ENCODE peak calls at places on chromosomes 5 and 9, in seven cellular contexts. One of them, this sample, is unnamed.

GRCh38 chr9:77882294-77882693 is 149.3 kb downstream of the GNAQ start:
- DNase-seq in ovary: no peak
- DNase-seq in adrenal gland: no peak
- DNase-seq in gastrocnemius medialis: no peak
- DNase-seq in H1: no peak
- DNase-seq in A549: no peak
- DNase-seq in GM12891: no peak
- DNase-seq in this sample: no peak

GRCh38 chr5:181149355-181149754 is 2.0 kb downstream of the OR2V2 start:
- DNase-seq in adrenal gland: no peak
- DNase-seq in ovary: no peak
- DNase-seq in GM12891: no peak
- DNase-seq in H1: no peak
- DNase-seq in A549: no peak
- DNase-seq in gastrocnemius medialis: no peak
- DNase-seq in this sample: no peak

GRCh38 chr9:33690156-33690908 is 105.0 kb upstream of the PRSS3 start:
- DNase-seq in H1: no peak
- DNase-seq in ovary: no peak
- DNase-seq in adrenal gland: no peak
- DNase-seq in GM12891: no peak
- DNase-seq in gastrocnemius medialis: no peak
- DNase-seq in A549: no peak
- DNase-seq in this sample: no peak

GRCh38 chr9:107213561-107214028 is 69.5 kb upstream of the RAD23B start:
- DNase-seq in adrenal gland: peak
- DNase-seq in ovary: no peak
- DNase-seq in GM12891: no peak
- DNase-seq in gastrocnemius medialis: no peak
- DNase-seq in H1: peak
- DNase-seq in A549: peak
- DNase-seq in this sample: peak

GRCh38 chr9:116671605-116672004 is 15.5 kb upstream of the TRIM32 start:
- DNase-seq in GM12891: no peak
- DNase-seq in gastrocnemius medialis: no peak
- DNase-seq in adrenal gland: no peak
- DNase-seq in ovary: no peak
- DNase-seq in H1: no peak
- DNase-seq in A549: no peak
- DNase-seq in this sample: no peak

GRCh38 chr5:180618830-180619562 is 27.7 kb upstream of the SCGB3A1 start:
- DNase-seq in adrenal gland: no peak
- DNase-seq in gastrocnemius medialis: no peak
- DNase-seq in ovary: no peak
- DNase-seq in GM12891: peak
- DNase-seq in A549: peak
- DNase-seq in H1: peak
- DNase-seq in this sample: no peak

GRCh38 chr5:83767409-83767992 is 46.8 kb upstream of the HAPLN1 start:
- DNase-seq in ovary: no peak
- DNase-seq in H1: no peak
- DNase-seq in A549: peak
- DNase-seq in GM12891: no peak
- DNase-seq in adrenal gland: no peak
- DNase-seq in gastrocnemius medialis: no peak
- DNase-seq in this sample: no peak

GRCh38 chr9:30103647-30104394 is 2280.6 kb upstream of the ACO1 start:
- DNase-seq in A549: peak
- DNase-seq in adrenal gland: no peak
- DNase-seq in gastrocnemius medialis: no peak
- DNase-seq in GM12891: no peak
- DNase-seq in H1: no peak
- DNase-seq in ovary: no peak
- DNase-seq in this sample: no peak

GRCh38 chr5:131536849-131537448 is 98.1 kb downstream of the RAPGEF6 start:
- DNase-seq in gastrocnemius medialis: no peak
- DNase-seq in adrenal gland: no peak
- DNase-seq in GM12891: no peak
- DNase-seq in ovary: no peak
- DNase-seq in A549: no peak
- DNase-seq in H1: no peak
- DNase-seq in this sample: no peak

GRCh38 chr5:78008356-78008967 is 232.3 kb upstream of the TBCA start:
- DNase-seq in GM12891: no peak
- DNase-seq in ovary: no peak
- DNase-seq in adrenal gland: peak
- DNase-seq in A549: peak
- DNase-seq in H1: no peak
- DNase-seq in gastrocnemius medialis: no peak
- DNase-seq in this sample: no peak

GRCh38 chr9:127961613-127962150 is 19.1 kb downstream of the EEIG1 start:
- DNase-seq in gastrocnemius medialis: no peak
- DNase-seq in A549: no peak
- DNase-seq in ovary: no peak
- DNase-seq in GM12891: no peak
- DNase-seq in H1: no peak
- DNase-seq in adrenal gland: no peak
- DNase-seq in this sample: no peak

GRCh38 chr5:34959323-34959722 is 30.0 kb downstream of the DNAJC21 start:
- DNase-seq in gastrocnemius medialis: no peak
- DNase-seq in adrenal gland: no peak
- DNase-seq in H1: no peak
- DNase-seq in ovary: no peak
- DNase-seq in GM12891: peak
- DNase-seq in A549: no peak
- DNase-seq in this sample: peak

GRCh38 chr5:159135896-159136531 is 36.3 kb upstream of the EBF1 start:
- DNase-seq in GM12891: no peak
- DNase-seq in gastrocnemius medialis: no peak
- DNase-seq in ovary: no peak
- DNase-seq in adrenal gland: no peak
- DNase-seq in A549: peak
- DNase-seq in H1: no peak
- DNase-seq in this sample: no peak

GRCh38 chr5:177425801-177426565 is 493 bp upstream of the GRK6 start:
- DNase-seq in adrenal gland: peak
- DNase-seq in gastrocnemius medialis: peak
- DNase-seq in H1: peak
- DNase-seq in ovary: peak
- DNase-seq in GM12891: peak
- DNase-seq in A549: peak
- DNase-seq in this sample: peak
- TF ChIP-seq POLR2A in adrenal gland: peak
- TF ChIP-seq POLR2A in gastrocnemius medialis: peak
- TF ChIP-seq POLR2A in H1: no peak
- TF ChIP-seq POLR2A in ovary: peak
- TF ChIP-seq POLR2A in GM12891: peak
- TF ChIP-seq POLR2A in A549: no peak
- TF ChIP-seq POLR2A in this sample: peak

GRCh38 chr5:675111-675875 is 17.9 kb downstream of the TPPP start:
- DNase-seq in adrenal gland: no peak
- DNase-seq in GM12891: no peak
- DNase-seq in ovary: peak
- DNase-seq in gastrocnemius medialis: peak
- DNase-seq in A549: no peak
- DNase-seq in H1: no peak
- DNase-seq in this sample: no peak

GRCh38 chr5:676699-677076 is 16.5 kb downstream of the TPPP start:
- DNase-seq in ovary: peak
- DNase-seq in gastrocnemius medialis: no peak
- DNase-seq in GM12891: no peak
- DNase-seq in A549: no peak
- DNase-seq in H1: no peak
- DNase-seq in adrenal gland: no peak
- DNase-seq in this sample: no peak

GRCh38 chr5:677131-678101 is 15.7 kb downstream of the TPPP start:
- DNase-seq in gastrocnemius medialis: peak
- DNase-seq in GM12891: no peak
- DNase-seq in adrenal gland: peak
- DNase-seq in ovary: peak
- DNase-seq in A549: no peak
- DNase-seq in H1: no peak
- DNase-seq in this sample: peak

GRCh38 chr5:674630-675011 is 18.5 kb downstream of the TPPP start:
- DNase-seq in A549: no peak
- DNase-seq in adrenal gland: no peak
- DNase-seq in GM12891: no peak
- DNase-seq in ovary: peak
- DNase-seq in gastrocnemius medialis: no peak
- DNase-seq in H1: no peak
- DNase-seq in this sample: no peak

DNA sequence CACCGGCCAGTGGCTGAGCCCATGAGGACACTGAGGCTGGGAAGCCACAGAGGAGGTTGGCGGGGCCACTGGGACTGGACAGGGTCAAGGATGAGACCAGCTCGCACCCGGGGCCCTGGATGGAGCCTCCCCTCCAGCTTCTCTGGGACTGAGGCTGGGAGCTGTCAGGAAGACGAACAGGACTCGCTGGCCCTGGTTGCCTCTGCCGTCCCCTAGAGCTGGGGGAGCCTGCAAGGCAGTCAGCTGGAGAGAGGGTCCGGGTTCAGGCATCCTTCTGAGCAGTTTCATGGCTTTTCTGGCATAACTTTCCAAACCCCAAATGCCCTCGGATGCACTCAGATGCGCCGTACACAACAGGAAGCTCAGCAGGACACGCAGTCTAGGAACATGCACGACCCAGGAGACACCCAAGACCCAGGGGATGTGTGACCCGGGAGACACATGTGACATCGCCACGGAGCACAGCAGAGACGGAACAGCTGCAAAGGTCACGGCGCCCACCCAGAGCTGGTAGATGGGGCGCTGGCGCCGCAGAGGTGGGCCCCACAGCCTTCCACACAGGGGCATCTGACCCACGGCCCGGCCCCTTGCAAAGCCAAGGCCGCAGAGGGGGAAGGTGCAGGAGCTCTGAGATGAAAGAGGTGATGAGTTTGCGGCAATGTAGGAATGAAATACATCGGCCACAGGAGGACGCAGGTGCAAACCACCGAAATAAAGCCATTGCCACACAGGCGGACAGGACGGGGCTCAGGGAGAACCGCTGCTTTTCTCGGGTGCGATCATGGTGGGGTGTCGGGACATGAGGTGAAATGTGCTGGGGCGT is 17.1 kb downstream of the TPPP start:
- DNase-seq in adrenal gland: peak
- DNase-seq in ovary: peak
- DNase-seq in H1: no peak
- DNase-seq in A549: no peak
- DNase-seq in GM12891: no peak
- DNase-seq in gastrocnemius medialis: peak
- DNase-seq in this sample: no peak
- TF ChIP-seq POLR2A in adrenal gland: no peak
- TF ChIP-seq POLR2A in ovary: no peak
- TF ChIP-seq POLR2A in H1: no peak
- TF ChIP-seq POLR2A in A549: no peak
- TF ChIP-seq POLR2A in GM12891: no peak
- TF ChIP-seq POLR2A in gastrocnemius medialis: no peak
- TF ChIP-seq POLR2A in this sample: no peak

DNA sequence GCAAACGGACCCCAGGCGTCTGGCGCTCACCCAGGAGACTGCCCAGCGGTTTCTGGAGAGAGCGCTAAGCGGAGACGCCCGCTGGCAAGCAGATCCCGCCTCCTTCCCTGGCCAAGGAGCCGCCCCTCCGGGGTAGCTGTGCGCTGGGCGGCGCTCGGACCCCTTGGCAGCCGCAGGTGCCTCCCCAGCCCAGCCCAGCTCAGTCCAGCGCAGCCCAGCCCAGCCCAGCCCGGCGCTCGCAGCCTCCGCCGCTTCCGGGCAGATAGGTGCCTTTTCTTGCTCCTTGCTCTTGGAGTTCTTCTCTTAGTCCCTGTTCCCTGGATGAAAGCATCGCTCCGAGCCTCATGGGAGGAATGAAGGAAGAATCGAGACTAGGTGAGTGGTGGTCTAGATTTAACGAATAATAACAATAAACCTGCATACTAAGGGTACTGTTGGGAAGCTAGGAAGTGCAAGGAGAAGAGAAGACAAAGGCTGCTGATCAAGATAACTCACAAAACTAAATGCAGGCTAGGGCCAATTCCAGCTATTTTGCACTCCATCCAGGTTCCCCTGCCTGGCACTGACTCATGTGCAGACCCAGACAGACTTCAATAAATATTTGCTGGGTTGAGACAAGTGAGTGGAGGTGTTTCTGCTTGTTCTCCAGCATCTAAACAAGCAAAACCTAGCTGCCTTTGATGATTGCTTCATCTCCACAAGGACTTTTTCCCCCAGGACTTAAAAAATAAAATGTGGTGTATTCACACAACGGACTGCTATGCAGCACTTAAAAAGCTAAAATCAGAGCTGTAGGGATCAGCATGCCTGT is at the start of gene STK32A:
- DNase-seq in A549: peak
- DNase-seq in GM12891: no peak
- DNase-seq in gastrocnemius medialis: peak
- DNase-seq in H1: peak
- DNase-seq in ovary: peak
- DNase-seq in adrenal gland: peak
- DNase-seq in this sample: no peak
- TF ChIP-seq POLR2A in A549: no peak
- TF ChIP-seq POLR2A in GM12891: no peak
- TF ChIP-seq POLR2A in gastrocnemius medialis: no peak
- TF ChIP-seq POLR2A in H1: peak
- TF ChIP-seq POLR2A in ovary: no peak
- TF ChIP-seq POLR2A in adrenal gland: peak
- TF ChIP-seq POLR2A in this sample: no peak

GRCh38 chr9:69762527-69762926 is 2.7 kb upstream of the PTAR1 start:
- DNase-seq in ovary: no peak
- DNase-seq in gastrocnemius medialis: no peak
- DNase-seq in adrenal gland: no peak
- DNase-seq in H1: no peak
- DNase-seq in A549: no peak
- DNase-seq in GM12891: no peak
- DNase-seq in this sample: no peak

GRCh38 chr9:69758981-69759477 is 782 bp downstream of the PTAR1 start:
- DNase-seq in gastrocnemius medialis: no peak
- DNase-seq in A549: peak
- DNase-seq in GM12891: no peak
- DNase-seq in H1: no peak
- DNase-seq in adrenal gland: no peak
- DNase-seq in ovary: no peak
- DNase-seq in this sample: no peak

GRCh38 chr9:69759478-69760277 is at the start of gene PTAR1:
- DNase-seq in H1: peak
- DNase-seq in gastrocnemius medialis: peak
- DNase-seq in A549: peak
- DNase-seq in GM12891: peak
- DNase-seq in adrenal gland: peak
- DNase-seq in ovary: peak
- DNase-seq in this sample: peak

GRCh38 chr9:69758001-69758730 is 1.6 kb downstream of the PTAR1 start:
- DNase-seq in GM12891: no peak
- DNase-seq in H1: no peak
- DNase-seq in ovary: no peak
- DNase-seq in A549: no peak
- DNase-seq in gastrocnemius medialis: no peak
- DNase-seq in adrenal gland: no peak
- DNase-seq in this sample: no peak

DNA sequence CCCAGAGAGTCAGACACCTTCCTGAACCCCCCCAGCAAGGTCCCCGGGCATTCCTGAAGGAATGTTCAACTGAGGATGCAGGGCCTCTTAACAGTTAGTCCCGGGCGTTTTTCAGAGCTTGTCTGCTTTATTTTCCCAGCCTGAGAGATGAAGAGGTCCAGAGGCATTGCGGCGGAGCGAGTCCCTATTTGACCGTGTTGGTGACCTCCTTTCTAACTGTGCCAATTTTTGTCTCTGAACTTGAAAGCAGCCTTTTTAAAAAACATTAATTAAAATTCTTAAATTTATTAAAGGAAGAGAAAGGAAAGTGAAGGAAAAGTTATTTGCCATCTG is 433 bp upstream of the PTAR1 start:
- DNase-seq in H1: no peak
- DNase-seq in A549: no peak
- DNase-seq in GM12891: no peak
- DNase-seq in gastrocnemius medialis: no peak
- DNase-seq in ovary: no peak
- DNase-seq in adrenal gland: no peak
- DNase-seq in this sample: no peak
- TF ChIP-seq POLR2A in H1: no peak
- TF ChIP-seq POLR2A in A549: no peak
- TF ChIP-seq POLR2A in GM12891: no peak
- TF ChIP-seq POLR2A in gastrocnemius medialis: no peak
- TF ChIP-seq POLR2A in ovary: no peak
- TF ChIP-seq POLR2A in adrenal gland: no peak
- TF ChIP-seq POLR2A in this sample: no peak